ENCODE peak calls at places on chromosomes 6 and 20, in five cellular contexts. W, R, Q, C and G are unnamed samples.

GRCh38 chr6:114228675-114229074 is 114.1 kb downstream of the HS3ST5 start:
- DNase-seq in W (no peak), R (no peak), Q (no peak), C (no peak), G (no peak)

GRCh38 chr6:138115877-138116660 is 8.8 kb upstream of the PERP start:
- DNase-seq in W (no peak), R (peak), Q (peak), C (peak), G (no peak)

GRCh38 chr20:64044484-64045247 is 4.8 kb downstream of the SOX18 start:
- DNase-seq in W (no peak), R (no peak), Q (peak), C (no peak), G (no peak)

GRCh38 chr6:34201455-34202098 is 35.1 kb upstream of the HMGA1 start:
- DNase-seq in W (no peak), R (no peak), Q (peak), C (no peak), G (no peak)

GRCh38 chr6:10531942-10532341 is 10.8 kb downstream of the GCNT2 start:
- DNase-seq in W (no peak), R (no peak), Q (no peak), C (no peak), G (no peak)

GRCh38 chr20:44688053-44688625 is 27.0 kb upstream of the CCN5 start:
- DNase-seq in W (no peak), R (no peak), Q (no peak), C (no peak), G (no peak)

GRCh38 chr20:9241232-9241692 is 172.4 kb downstream of the PLCB4 start:
- DNase-seq in W (no peak), R (no peak), Q (peak), C (no peak), G (no peak)

GRCh38 chr6:151847064-151847463 is 39.6 kb downstream of the ESR1 start:
- DNase-seq in W (no peak), R (no peak), Q (no peak), C (no peak), G (no peak)

GRCh38 chr6:112511441-112511840 is 164.3 kb downstream of the RFPL4B start:
- DNase-seq in W (no peak), R (no peak), Q (no peak), C (no peak), G (no peak)

GRCh38 chr6:85015396-85015990 is 251.1 kb upstream of the TBX18 start:
- DNase-seq in W (no peak), R (peak), Q (peak), C (peak), G (no peak)

GRCh38 chr6:111668410-111668809 is 62.7 kb upstream of the TRAF3IP2 start:
- DNase-seq in W (no peak), R (no peak), Q (peak), C (no peak), G (no peak)

GRCh38 chr20:59232618-59233017 is 67.8 kb upstream of the EDN3 start:
- DNase-seq in W (no peak), R (no peak), Q (no peak), C (no peak), G (no peak)

GRCh38 chr6:125753218-125753936 is 3.9 kb downstream of the HEY2 start:
- DNase-seq in W (no peak), R (no peak), Q (peak), C (no peak), G (no peak)

GRCh38 chr6:44110005-44110681 is 17.1 kb downstream of the MRPL14 start:
- DNase-seq in W (no peak), R (no peak), Q (no peak), C (no peak), G (no peak)

GRCh38 chr6:108250240-108250866 is 10.5 kb downstream of the SNX3 start:
- DNase-seq in W (no peak), R (peak), Q (no peak), C (no peak), G (no peak)

GRCh38 chr6:33112148-33112547 is 36.4 kb downstream of the HLA-DPB1 start:
- DNase-seq in W (no peak), R (peak), Q (no peak), C (no peak), G (peak)

GRCh38 chr20:46267108-46267820 is 41.0 kb downstream of the CDH22 start:
- DNase-seq in W (no peak), R (no peak), Q (no peak), C (no peak), G (no peak)

GRCh38 chr20:37096415-37097039 is 730 bp upstream of the RBL1 start:
- DNase-seq in W (no peak), R (no peak), Q (peak), C (no peak), G (no peak)

GRCh38 chr20:10501377-10501776 is 66.3 kb downstream of the SLX4IP start:
- DNase-seq in W (no peak), R (no peak), Q (no peak), C (no peak), G (no peak)

GRCh38 chr20:37880726-37881591 is 22.0 kb upstream of the VSTM2L start:
- DNase-seq in W (no peak), R (peak), Q (peak), C (no peak), G (no peak)

GRCh38 chr6:5271926-5272325 is 10.6 kb downstream of the FARS2 start:
- DNase-seq in W (no peak), R (no peak), Q (no peak), C (no peak), G (no peak)